ENCODE peak calls at places on chromosomes 11 and 22, in four cellular contexts. Z, N, I and T are unnamed samples.

GRCh38 chr22:36928826-36929535 is 15.6 kb downstream of the CSF2RB start:
- DNase-seq in Z (no peak), N (no peak), I (no peak), T (no peak)

GRCh38 chr11:82776377-82776776 is 42.7 kb upstream of the FAM181B start:
- DNase-seq in Z (no peak), N (no peak), I (no peak), T (no peak)

GRCh38 chr11:61489833-61490585 is 18.5 kb upstream of the LRRC10B start:
- DNase-seq in Z (peak; percentile 28), N (peak; percentile 62), I (no peak), T (no peak)

GRCh38 chr11:45285289-45285828 is 782 bp downstream of the SYT13 start:
- DNase-seq in Z (no peak), N (no peak), I (no peak), T (no peak)

GRCh38 chr11:109864834-109865557 is 228.2 kb upstream of the ZC3H12C start:
- DNase-seq in Z (no peak), N (no peak), I (peak; percentile 24), T (no peak)

GRCh38 chr11:9752091-9752490 is 88.2 kb downstream of the SWAP70 start:
- DNase-seq in Z (no peak), N (no peak), I (peak; percentile 21), T (no peak)

GRCh38 chr11:83120328-83120727 is 36.6 kb upstream of the PCF11 start:
- DNase-seq in Z (no peak), N (no peak), I (no peak), T (no peak)

GRCh38 chr22:43226368-43226979 is 39.5 kb upstream of the TTLL12 start:
- DNase-seq in Z (no peak), N (no peak), I (no peak), T (no peak)

GRCh38 chr22:50531546-50532352 is 1.9 kb upstream of the TYMP start:
- DNase-seq in Z (no peak), N (peak; percentile 40), I (peak; percentile 16), T (peak; percentile 24)

GRCh38 chr11:11351042-11351586 is 1.9 kb downstream of the CSNK2A3 start:
- DNase-seq in Z (no peak), N (no peak), I (no peak), T (no peak)

GRCh38 chr11:45937916-45938315 is 15.5 kb downstream of the LARGE2 start:
- DNase-seq in Z (no peak), N (no peak), I (no peak), T (no peak)

GRCh38 chr11:114284914-114285313 is 11.3 kb upstream of the NNMT start:
- DNase-seq in Z (no peak), N (no peak), I (no peak), T (no peak)

GRCh38 chr22:37213218-37213855 is 1.1 kb upstream of the SSTR3 start:
- DNase-seq in Z (no peak), N (no peak), I (no peak), T (no peak)

GRCh38 chr11:2144549-2145220 is 5.5 kb upstream of the IGF2 start:
- DNase-seq in Z (no peak), N (no peak), I (no peak), T (no peak)

GRCh38 chr11:84089072-84090057 is 803.2 kb upstream of the CCDC90B start:
- DNase-seq in Z (peak; percentile 10), N (peak; percentile 85), I (no peak), T (peak; percentile 68)

GRCh38 chr22:32752868-32753520 is 48.5 kb upstream of the TIMP3 start:
- DNase-seq in Z (no peak), N (no peak), I (no peak), T (no peak)

GRCh38 chr11:78684377-78684776 is 109.7 kb upstream of the NARS2 start:
- DNase-seq in Z (no peak), N (no peak), I (no peak), T (no peak)

GRCh38 chr11:125358254-125358840 is 137.7 kb downstream of the FEZ1 start:
- DNase-seq in Z (no peak), N (no peak), I (no peak), T (no peak)

GRCh38 chr11:44335052-44335894 is 25.3 kb upstream of the ALX4 start:
- DNase-seq in Z (no peak), N (no peak), I (no peak), T (no peak)

GRCh38 chr11:116312560-116313340 is 460.0 kb downstream of the BUD13 start:
- DNase-seq in Z (peak; percentile 99), N (peak; percentile 84), I (peak; percentile 42), T (peak; percentile 84)